ENCODE peak calls at places on chromosome 4, in five cellular contexts. R is mesenchymal stem cell, C is H9, Y is neuronal stem cell, Z is H1. P is an unnamed sample.

GRCh38 chr4:112060212-112060611 is 85.0 kb upstream of the FAM241A start:
- DNase-seq in Z (no peak), C (no peak), R (peak), Y (peak), P (peak)

GRCh38 chr4:73683033-73683432 is 57.3 kb upstream of the CXCL8 start:
- DNase-seq in Y (no peak), C (no peak), R (no peak), Z (no peak), P (no peak)

GRCh38 chr4:186039697-186040096 is 29.3 kb upstream of the TLR3 start:
- DNase-seq in Y (no peak), R (no peak), C (no peak), Z (no peak), P (peak)

GRCh38 chr4:127601029-127601428 is 31.7 kb upstream of the INTU start:
- DNase-seq in Z (no peak), R (peak), C (no peak), Y (no peak), P (no peak)

GRCh38 chr4:11293866-11294265 is 134.8 kb downstream of the HS3ST1 start:
- DNase-seq in R (no peak), C (no peak), Y (no peak), Z (no peak), P (no peak)

GRCh38 chr4:82784615-82785247 is 13.9 kb downstream of the SCD5 start:
- DNase-seq in Y (no peak), C (peak), Z (no peak), R (peak), P (no peak)

GRCh38 chr4:14513471-14513870 is 488.8 kb upstream of the CPEB2 start:
- DNase-seq in R (no peak), C (no peak), Z (no peak), Y (no peak), P (no peak)

GRCh38 chr4:69760455-69760854 is at the start of gene SULT1B1:
- DNase-seq in R (peak), C (no peak), Z (no peak), Y (no peak), P (no peak)

GRCh38 chr4:38069271-38069760 is 109.1 kb downstream of the PTTG2 start:
- DNase-seq in R (peak), C (peak), Z (no peak), Y (peak), P (peak)

GRCh38 chr4:118289794-118290193 is 63.0 kb downstream of the PRSS12 start:
- DNase-seq in R (peak), Y (no peak), Z (no peak), C (no peak), P (no peak)

GRCh38 chr4:65665951-65666523 is 4.3 kb downstream of the EPHA5 start:
- DNase-seq in R (peak), C (no peak), Y (peak), Z (no peak), P (no peak)

GRCh38 chr4:176002007-176002623 is 63.5 kb upstream of the WDR17 start:
- DNase-seq in Y (peak), Z (peak), C (peak), R (peak), P (peak)

GRCh38 chr4:40331092-40331824 is 3.9 kb upstream of the CHRNA9 start:
- DNase-seq in R (no peak), Y (no peak), Z (no peak), C (no peak), P (no peak)

GRCh38 chr4:134544303-134544761 is 342.7 kb upstream of the PABPC4L start:
- DNase-seq in C (no peak), Y (no peak), Z (no peak), R (peak), P (no peak)

GRCh38 chr4:166165829-166166420 is 292.9 kb downstream of the TLL1 start:
- DNase-seq in Y (peak), C (no peak), Z (no peak), R (peak), P (peak)

GRCh38 chr4:156294577-156294976 is 340.9 kb upstream of the CTSO start:
- DNase-seq in Y (peak), Z (no peak), R (peak), C (peak), P (peak)

GRCh38 chr4:3375688-3376087 is 66.1 kb upstream of the HGFAC start:
- DNase-seq in C (no peak), Z (no peak), Y (no peak), R (peak), P (no peak)

DNA sequence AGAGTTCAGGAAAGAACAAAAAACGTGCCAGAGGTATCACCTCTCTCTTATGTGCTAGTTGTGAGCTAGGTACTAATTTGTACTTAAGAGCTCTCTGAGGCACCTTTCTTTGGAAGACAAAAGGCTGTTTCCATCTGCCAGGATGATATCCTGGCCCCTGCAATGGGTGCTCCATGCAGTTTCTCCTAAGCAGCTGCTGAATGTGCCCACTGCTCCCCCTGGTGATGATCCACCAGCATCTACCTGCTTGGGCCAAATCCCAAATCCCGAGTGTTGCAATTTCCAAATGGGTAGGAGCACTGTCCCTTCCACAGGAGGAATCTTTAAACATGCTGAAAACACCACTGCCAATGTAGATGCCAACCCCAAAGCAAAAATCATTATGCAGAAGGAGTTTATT is 69.4 kb upstream of the C4orf50 start:
- DNase-seq in Y (peak), R (no peak), Z (peak), C (peak), P (peak)
- H2BK12ac ChIP-seq in Y (no peak), R (no peak), Z (no peak), C (no peak), P (no peak)

DNA sequence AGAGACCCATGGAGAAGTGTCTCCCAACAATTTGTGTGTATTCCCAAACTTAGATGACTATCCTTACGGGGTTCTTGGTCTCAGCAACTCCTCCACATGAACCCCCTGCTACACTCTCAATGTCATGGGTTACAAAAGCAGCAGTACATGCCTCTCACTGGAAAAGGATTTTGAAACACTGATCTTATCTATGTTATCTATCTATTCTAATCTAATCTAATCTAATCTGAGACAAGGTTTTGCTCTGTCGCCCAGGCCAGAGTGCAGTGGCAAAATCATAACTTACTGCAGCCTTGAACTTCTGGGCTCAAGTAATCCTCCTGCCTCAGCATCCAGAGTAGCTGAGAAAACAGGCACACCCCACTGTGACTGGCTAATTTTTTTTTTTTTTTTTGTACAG is 19.3 kb downstream of the TSPAN5 start:
- DNase-seq in Y (no peak), Z (no peak), C (no peak), R (no peak), P (peak)
- H2BK12ac ChIP-seq in Y (no peak), Z (no peak), C (no peak), R (no peak), P (no peak)

DNA sequence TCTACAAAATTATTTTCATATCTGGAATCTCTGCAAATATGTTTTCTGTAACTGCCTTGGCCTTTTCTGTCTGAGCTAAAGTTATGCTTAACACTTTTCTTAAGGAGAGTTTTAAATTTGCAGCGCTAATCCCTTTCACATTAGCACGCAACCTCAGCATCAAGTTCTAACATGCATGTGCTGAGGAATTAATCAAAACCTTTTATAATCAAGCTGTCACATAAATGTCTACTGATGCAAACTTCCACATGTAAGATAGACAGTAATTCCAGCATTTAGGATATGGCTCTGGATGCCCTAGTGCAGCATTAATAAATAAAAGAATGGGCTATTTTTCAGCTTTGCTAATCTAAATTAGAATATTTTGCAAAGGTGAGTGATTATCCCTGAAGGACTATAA is 17.5 kb upstream of the NEIL3 start:
- DNase-seq in Z (no peak), Y (no peak), C (no peak), R (no peak), P (no peak)
- H2BK12ac ChIP-seq in Z (no peak), Y (no peak), C (no peak), R (no peak), P (no peak)

DNA sequence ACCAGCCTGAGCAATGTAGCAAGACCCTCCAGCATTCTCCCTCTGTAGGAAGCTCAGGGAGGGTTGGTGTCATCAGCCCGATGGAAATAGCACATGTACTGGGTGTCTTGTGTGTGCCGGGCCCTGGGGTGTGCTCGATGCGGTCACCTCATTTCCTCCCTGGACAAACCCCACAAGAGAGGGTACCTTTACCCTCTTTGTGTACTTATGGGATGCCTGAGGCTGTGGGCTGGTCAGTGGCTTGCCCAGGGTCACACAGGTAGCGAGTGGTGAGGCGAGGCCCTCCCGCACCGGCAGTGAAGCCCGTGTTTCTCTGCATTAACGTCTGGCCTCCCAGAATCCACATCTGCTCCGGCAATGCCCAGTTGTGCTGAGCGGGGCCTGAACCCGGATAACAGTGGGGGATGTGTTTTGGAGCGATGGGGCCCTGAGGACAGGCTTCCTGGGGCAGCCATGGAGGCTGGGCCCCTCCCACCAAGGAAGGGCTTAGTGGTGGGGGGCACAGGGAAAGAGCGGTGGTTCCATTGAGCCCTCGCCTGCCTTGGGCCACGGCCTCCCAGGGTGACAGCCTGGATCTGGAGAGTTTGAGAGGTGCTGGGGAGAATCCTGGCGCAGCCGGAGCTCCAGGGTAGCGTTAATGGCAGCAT is 8.1 kb downstream of the PSAPL1 start:
- DNase-seq in R (no peak), Z (peak), C (peak), Y (no peak), P (no peak)
- H2BK12ac ChIP-seq in R (no peak), Z (peak), C (no peak), Y (no peak), P (no peak)

DNA sequence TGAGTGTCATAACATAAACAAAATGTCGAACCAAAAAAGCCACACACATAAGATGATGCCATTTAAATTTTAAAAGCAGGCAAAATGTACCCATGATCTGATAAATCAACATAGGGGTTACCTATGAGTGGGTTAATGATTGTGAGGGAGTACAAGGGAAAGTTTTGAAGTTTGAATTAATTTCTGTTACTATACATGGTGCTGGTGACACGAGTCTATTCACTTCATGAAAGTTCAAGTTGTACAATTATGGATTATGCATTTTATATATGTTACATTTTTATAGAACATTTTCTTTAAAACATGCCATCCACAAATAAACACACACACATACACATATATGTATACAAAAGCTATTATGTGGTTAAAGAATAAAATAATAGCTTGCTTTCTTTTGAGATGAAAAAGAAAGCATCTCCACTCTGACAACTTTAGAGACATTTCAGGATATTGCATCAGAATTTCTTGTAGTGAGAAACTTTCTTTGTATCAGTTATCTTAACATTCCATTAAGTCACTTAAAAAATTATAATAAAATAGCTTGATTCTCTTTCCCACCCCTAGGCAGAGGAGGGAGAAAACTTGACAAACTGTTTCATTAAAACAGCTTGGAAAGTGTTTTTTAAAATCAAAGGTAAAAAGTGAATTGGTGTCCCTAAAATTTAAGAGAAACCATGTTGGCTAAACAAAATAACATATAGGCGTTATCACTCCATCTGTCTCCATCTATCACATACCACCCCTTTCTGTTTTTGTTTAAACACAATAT is 891.8 kb upstream of the NDST4 start:
- DNase-seq in Y (no peak), C (no peak), Z (no peak), R (peak), P (no peak)
- H2BK12ac ChIP-seq in Y (no peak), C (no peak), Z (no peak), R (no peak), P (no peak)

GRCh38 chr4:152321923-152322322 is 214.0 kb downstream of the FBXW7 start:
- DNase-seq in C (no peak), Z (no peak), R (no peak), Y (no peak), P (no peak)

GRCh38 chr4:152321408-152321807 is 214.5 kb downstream of the FBXW7 start:
- DNase-seq in C (no peak), Z (no peak), Y (no peak), R (no peak), P (no peak)

GRCh38 chr4:152327606-152328453 is 208.1 kb downstream of the FBXW7 start:
- DNase-seq in C (no peak), Z (no peak), R (no peak), Y (no peak), P (no peak)

GRCh38 chr4:152325831-152326230 is 210.1 kb downstream of the FBXW7 start:
- DNase-seq in Z (no peak), R (no peak), Y (no peak), C (no peak), P (peak)

DNA sequence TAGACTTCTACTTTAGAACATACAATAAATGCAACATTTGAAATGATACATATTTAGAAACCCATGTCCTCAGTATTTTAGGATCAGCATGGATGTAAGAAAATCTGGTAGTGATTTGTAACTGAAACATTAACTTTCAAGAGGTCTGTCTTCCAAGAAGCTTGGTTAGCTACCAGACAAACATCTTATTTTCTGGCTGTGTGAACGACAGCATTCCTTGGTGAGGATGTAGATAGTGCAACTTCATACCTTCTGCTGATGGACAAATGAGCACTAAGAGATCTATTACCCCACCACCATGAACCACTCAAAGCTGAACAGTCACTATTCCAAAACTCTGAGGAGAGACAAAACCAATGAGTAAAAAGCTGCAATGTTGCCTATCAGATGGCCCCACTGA is 212.7 kb downstream of the FBXW7 start:
- DNase-seq in Z (no peak), R (no peak), Y (no peak), C (no peak), P (no peak)
- H2BK12ac ChIP-seq in Z (no peak), R (no peak), Y (no peak), C (no peak), P (no peak)

P was measured in trophoblast cell.